ENCODE peak calls at places on chromosome 18, in six cellular contexts. One of them, this sample, is unnamed.

GRCh38 chr18:30334781-30335180 is 707.8 kb downstream of the DSC3 start:
- DNase-seq in HTR-8/SVneo: no peak
- DNase-seq in stimulated activated naive CD4-positive, alpha-beta T cell: no peak
- DNase-seq in HFF-Myc: no peak
- DNase-seq in hippocampal formation: no peak
- DNase-seq in IMR-90: no peak
- DNase-seq in this sample: no peak

GRCh38 chr18:24397131-24397693 is 412 bp downstream of the OSBPL1A start:
- DNase-seq in HTR-8/SVneo: peak
- DNase-seq in stimulated activated naive CD4-positive, alpha-beta T cell: peak
- DNase-seq in HFF-Myc: no peak
- DNase-seq in hippocampal formation: peak
- DNase-seq in IMR-90: peak
- DNase-seq in this sample: peak

GRCh38 chr18:76558881-76559667 is 64.0 kb upstream of the ZNF516 start:
- DNase-seq in HTR-8/SVneo: no peak
- DNase-seq in stimulated activated naive CD4-positive, alpha-beta T cell: no peak
- DNase-seq in HFF-Myc: no peak
- DNase-seq in hippocampal formation: no peak
- DNase-seq in IMR-90: peak
- DNase-seq in this sample: no peak

GRCh38 chr18:25253779-25254178 is 98.2 kb downstream of the ZNF521 start:
- DNase-seq in HTR-8/SVneo: no peak
- DNase-seq in stimulated activated naive CD4-positive, alpha-beta T cell: no peak
- DNase-seq in HFF-Myc: no peak
- DNase-seq in hippocampal formation: no peak
- DNase-seq in IMR-90: no peak
- DNase-seq in this sample: no peak

GRCh38 chr18:62944454-62944853 is 229.1 kb downstream of the PHLPP1 start:
- DNase-seq in HTR-8/SVneo: no peak
- DNase-seq in stimulated activated naive CD4-positive, alpha-beta T cell: no peak
- DNase-seq in HFF-Myc: no peak
- DNase-seq in hippocampal formation: no peak
- DNase-seq in IMR-90: no peak
- DNase-seq in this sample: no peak

GRCh38 chr18:47797126-47797525 is 133.3 kb downstream of the SMAD2 start:
- DNase-seq in HTR-8/SVneo: no peak
- DNase-seq in stimulated activated naive CD4-positive, alpha-beta T cell: no peak
- DNase-seq in HFF-Myc: no peak
- DNase-seq in hippocampal formation: no peak
- DNase-seq in IMR-90: no peak
- DNase-seq in this sample: no peak

GRCh38 chr18:45448871-45449270 is 166.4 kb upstream of the SLC14A2 start:
- DNase-seq in HTR-8/SVneo: no peak
- DNase-seq in stimulated activated naive CD4-positive, alpha-beta T cell: no peak
- DNase-seq in HFF-Myc: no peak
- DNase-seq in hippocampal formation: no peak
- DNase-seq in IMR-90: no peak
- DNase-seq in this sample: no peak

GRCh38 chr18:11728247-11728646 is 39.2 kb downstream of the GNAL start:
- DNase-seq in HTR-8/SVneo: peak
- DNase-seq in stimulated activated naive CD4-positive, alpha-beta T cell: no peak
- DNase-seq in HFF-Myc: peak
- DNase-seq in hippocampal formation: no peak
- DNase-seq in IMR-90: no peak
- DNase-seq in this sample: no peak

GRCh38 chr18:65968605-65969004 is 217.8 kb downstream of the CDH7 start:
- DNase-seq in HTR-8/SVneo: no peak
- DNase-seq in stimulated activated naive CD4-positive, alpha-beta T cell: no peak
- DNase-seq in HFF-Myc: no peak
- DNase-seq in hippocampal formation: no peak
- DNase-seq in IMR-90: no peak
- DNase-seq in this sample: no peak

GRCh38 chr18:48095726-48096125 is 165.3 kb upstream of the SMAD2 start:
- DNase-seq in HTR-8/SVneo: no peak
- DNase-seq in stimulated activated naive CD4-positive, alpha-beta T cell: no peak
- DNase-seq in HFF-Myc: no peak
- DNase-seq in hippocampal formation: no peak
- DNase-seq in IMR-90: no peak
- DNase-seq in this sample: no peak

GRCh38 chr18:70454705-70455322 is 166.0 kb downstream of the SOCS6 start:
- DNase-seq in HTR-8/SVneo: peak
- DNase-seq in stimulated activated naive CD4-positive, alpha-beta T cell: peak
- DNase-seq in HFF-Myc: peak
- DNase-seq in hippocampal formation: peak
- DNase-seq in IMR-90: peak
- DNase-seq in this sample: no peak

GRCh38 chr18:13256444-13257305 is 38.1 kb downstream of the LDLRAD4 start:
- DNase-seq in HTR-8/SVneo: no peak
- DNase-seq in stimulated activated naive CD4-positive, alpha-beta T cell: no peak
- DNase-seq in HFF-Myc: no peak
- DNase-seq in hippocampal formation: no peak
- DNase-seq in IMR-90: no peak
- DNase-seq in this sample: no peak

GRCh38 chr18:25686960-25687520 is 335.1 kb upstream of the ZNF521 start:
- DNase-seq in HTR-8/SVneo: no peak
- DNase-seq in stimulated activated naive CD4-positive, alpha-beta T cell: no peak
- DNase-seq in HFF-Myc: no peak
- DNase-seq in hippocampal formation: no peak
- DNase-seq in IMR-90: peak
- DNase-seq in this sample: no peak

GRCh38 chr18:62379051-62379450 is 53.9 kb downstream of the TNFRSF11A start:
- DNase-seq in HTR-8/SVneo: no peak
- DNase-seq in stimulated activated naive CD4-positive, alpha-beta T cell: no peak
- DNase-seq in HFF-Myc: no peak
- DNase-seq in hippocampal formation: no peak
- DNase-seq in IMR-90: no peak
- DNase-seq in this sample: no peak

GRCh38 chr18:5600376-5601071 is 56.7 kb upstream of the EPB41L3 start:
- DNase-seq in HTR-8/SVneo: peak
- DNase-seq in stimulated activated naive CD4-positive, alpha-beta T cell: no peak
- DNase-seq in HFF-Myc: no peak
- DNase-seq in hippocampal formation: peak
- DNase-seq in IMR-90: peak
- DNase-seq in this sample: no peak

GRCh38 chr18:9825571-9826073 is 60.2 kb upstream of the TXNDC2 start:
- DNase-seq in HTR-8/SVneo: peak
- DNase-seq in stimulated activated naive CD4-positive, alpha-beta T cell: no peak
- DNase-seq in HFF-Myc: peak
- DNase-seq in hippocampal formation: no peak
- DNase-seq in IMR-90: peak
- DNase-seq in this sample: peak

GRCh38 chr18:13465126-13465446 is 246.5 kb downstream of the LDLRAD4 start:
- DNase-seq in HTR-8/SVneo: no peak
- DNase-seq in stimulated activated naive CD4-positive, alpha-beta T cell: no peak
- DNase-seq in HFF-Myc: no peak
- DNase-seq in hippocampal formation: no peak
- DNase-seq in IMR-90: no peak
- DNase-seq in this sample: no peak

GRCh38 chr18:48790869-48791635 is 159.7 kb downstream of the SMAD7 start:
- DNase-seq in HTR-8/SVneo: no peak
- DNase-seq in stimulated activated naive CD4-positive, alpha-beta T cell: no peak
- DNase-seq in HFF-Myc: no peak
- DNase-seq in hippocampal formation: no peak
- DNase-seq in IMR-90: no peak
- DNase-seq in this sample: no peak

This sample was measured in BJ.